ENCODE peak calls at places on chromosomes 6 and 20, in four cellular contexts. P is breast epithelium, U is AG04450, D is endothelial cell. C is an unnamed sample.
A peak's percentile ranks its signal among the peaks of the same experiment; 100 is the strongest.

GRCh38 chr6:30206799-30207618 is 6.2 kb downstream of the TRIM26 start:
- DNase-seq in P (peak; percentile 64), U (no peak), D (no peak), C (no peak)

GRCh38 chr20:10716855-10717254 is 43.1 kb upstream of the JAG1 start:
- DNase-seq in P (no peak), U (no peak), D (no peak), C (no peak)

GRCh38 chr20:31542201-31542842 is 28.1 kb downstream of the HM13 start:
- DNase-seq in P (no peak), U (no peak), D (no peak), C (no peak)

GRCh38 chr6:3808759-3809514 is 40.2 kb upstream of the FAM50B start:
- DNase-seq in P (peak; percentile 54), U (peak; percentile 71), D (no peak), C (no peak)

GRCh38 chr20:2151805-2152727 is 50.4 kb downstream of the STK35 start:
- DNase-seq in P (no peak), U (no peak), D (no peak), C (no peak)

GRCh38 chr6:16562498-16562897 is 198.8 kb downstream of the ATXN1 start:
- DNase-seq in P (no peak), U (no peak), D (no peak), C (no peak)

GRCh38 chr6:155628315-155628714 is 172.7 kb upstream of the NOX3 start:
- DNase-seq in P (no peak), U (no peak), D (no peak), C (no peak)

GRCh38 chr6:165055231-165055630 is 254.2 kb downstream of the C6orf118 start:
- DNase-seq in P (no peak), U (no peak), D (no peak), C (no peak)

GRCh38 chr6:47083586-47084047 is 41.5 kb upstream of the ADGRF1 start:
- DNase-seq in P (peak; percentile 81), U (peak; percentile 38), D (no peak), C (peak; percentile 81)

GRCh38 chr20:62977613-62978558 is 25.4 kb downstream of the SLC17A9 start:
- DNase-seq in P (no peak), U (no peak), D (no peak), C (no peak)

GRCh38 chr6:156949376-156949775 is 172.2 kb downstream of the ARID1B start:
- DNase-seq in P (no peak), U (peak; percentile 39), D (no peak), C (no peak)

GRCh38 chr6:119929121-119929520 is 579.6 kb upstream of the MAN1A1 start:
- DNase-seq in P (no peak), U (no peak), D (no peak), C (no peak)

GRCh38 chr6:32397252-32397920 is 9.6 kb downstream of the BTNL2 start:
- DNase-seq in P (no peak), U (no peak), D (no peak), C (no peak)

GRCh38 chr6:89414215-89414614 is 2.1 kb upstream of the RRAGD start:
- DNase-seq in P (no peak), U (no peak), D (no peak), C (no peak)

GRCh38 chr20:41309817-41310216 is 7.7 kb downstream of the ZHX3 start:
- DNase-seq in P (no peak), U (no peak), D (no peak), C (no peak)

GRCh38 chr6:44078795-44079671 is 48.2 kb downstream of the MRPL14 start:
- DNase-seq in P (no peak), U (no peak), D (peak; percentile 80), C (peak; percentile 85)

GRCh38 chr6:100381111-100381510 is 83.6 kb downstream of the SIM1 start:
- DNase-seq in P (no peak), U (no peak), D (no peak), C (no peak)

GRCh38 chr20:45581702-45582101 is 2.6 kb upstream of the WFDC8 start:
- DNase-seq in P (no peak), U (no peak), D (no peak), C (no peak)

GRCh38 chr6:44661221-44661609 is 273.7 kb downstream of the CDC5L start:
- DNase-seq in P (peak; percentile 38), U (no peak), D (no peak), C (no peak)

GRCh38 chr6:167146173-167146572 is 11.6 kb downstream of the GPR31 start:
- DNase-seq in P (no peak), U (no peak), D (no peak), C (no peak)

GRCh38 chr6:116106146-116106545 is 5.5 kb downstream of the NT5DC1 start:
- DNase-seq in P (no peak), U (no peak), D (no peak), C (no peak)

GRCh38 chr6:116115781-116116180 is 10.2 kb downstream of the COL10A1 start:
- DNase-seq in P (no peak), U (no peak), D (no peak), C (no peak)

GRCh38 chr6:116113386-116113785 is 12.5 kb downstream of the COL10A1 start:
- DNase-seq in P (no peak), U (no peak), D (no peak), C (no peak)

GRCh38 chr6:116108836-116109235 is 8.2 kb downstream of the NT5DC1 start:
- DNase-seq in P (no peak), U (no peak), D (no peak), C (no peak)

GRCh38 chr6:116111552-116112528 is 11.2 kb downstream of the NT5DC1 start:
- DNase-seq in P (no peak), U (no peak), D (peak; percentile 56), C (no peak)
- TF ChIP-seq CTCF in P (no peak), U (peak; percentile 70), D (peak; percentile 63), C (no peak)

GRCh38 chr20:37917436-37917835 is 14.5 kb downstream of the VSTM2L start:
- DNase-seq in P (no peak), U (no peak), D (no peak), C (no peak)

GRCh38 chr20:37914367-37914671 is 11.4 kb downstream of the VSTM2L start:
- DNase-seq in P (no peak), U (no peak), D (no peak), C (no peak)

GRCh38 chr20:37915434-37915787 is 12.5 kb downstream of the VSTM2L start:
- DNase-seq in P (no peak), U (no peak), D (no peak), C (no peak)

GRCh38 chr20:37914672-37915433 is 11.9 kb downstream of the VSTM2L start:
- DNase-seq in P (no peak), U (no peak), D (peak; percentile 52), C (peak; percentile 60)

GRCh38 chr20:37915800-37916570 is 13.1 kb downstream of the VSTM2L start:
- DNase-seq in P (no peak), U (no peak), D (no peak), C (no peak)
- TF ChIP-seq CTCF in P (no peak), U (peak; percentile 11), D (no peak), C (no peak)

GRCh38 chr20:39961667-39962066 is 727.4 kb downstream of the MAFB start:
- DNase-seq in P (no peak), U (no peak), D (no peak), C (no peak)

GRCh38 chr20:39960522-39961420 is 728.3 kb downstream of the MAFB start:
- DNase-seq in P (peak; percentile 21), U (no peak), D (no peak), C (no peak)
- TF ChIP-seq CTCF in P (peak; percentile 24), U (no peak), D (no peak), C (no peak)

DNA sequence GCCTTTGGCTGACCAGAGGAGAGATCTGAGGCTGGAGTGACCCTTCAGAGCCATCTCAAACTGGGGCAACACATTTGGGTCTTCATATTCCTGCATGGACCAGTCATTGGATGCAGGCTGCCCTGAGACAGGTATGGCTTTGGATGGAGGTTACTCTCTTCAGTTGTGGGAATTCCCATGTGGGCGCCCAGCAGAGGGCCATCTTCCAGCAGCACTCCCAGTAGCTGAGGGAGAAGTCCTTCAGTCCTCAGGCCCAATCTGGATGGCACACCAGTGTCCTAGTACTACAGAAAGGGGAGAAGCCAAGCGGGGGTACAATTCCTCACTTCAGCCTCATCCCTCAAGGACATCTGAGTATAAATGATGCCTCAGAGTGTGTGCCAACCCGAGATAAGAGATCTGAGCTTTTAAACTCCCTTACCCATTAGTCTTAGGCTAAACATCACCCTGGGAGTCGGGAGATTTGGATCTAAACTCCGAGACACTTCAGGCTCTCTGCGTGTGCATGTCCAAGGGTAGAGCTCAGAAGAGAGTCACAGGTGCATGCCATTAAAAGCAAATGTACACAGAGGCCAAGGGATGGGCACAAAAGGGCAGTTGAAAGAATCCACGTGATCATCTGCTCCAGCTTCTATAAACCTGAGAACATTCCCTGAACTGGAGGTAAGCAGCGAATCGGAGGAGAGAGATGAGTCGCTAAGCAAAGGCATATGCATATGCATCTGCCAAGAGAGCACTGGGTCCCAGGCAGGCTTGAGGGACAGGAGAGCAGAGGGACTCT is 204.6 kb downstream of the CD83 start:
- DNase-seq in P (no peak), U (no peak), D (no peak), C (no peak)
- TF ChIP-seq CTCF in P (no peak), U (peak; percentile 11), D (no peak), C (no peak)

GRCh38 chr6:38897507-38897906 is 151.1 kb upstream of the GLP1R start:
- DNase-seq in P (no peak), U (no peak), D (no peak), C (no peak)
- TF ChIP-seq CTCF in P (no peak), U (no peak), D (no peak), C (no peak)

DNA sequence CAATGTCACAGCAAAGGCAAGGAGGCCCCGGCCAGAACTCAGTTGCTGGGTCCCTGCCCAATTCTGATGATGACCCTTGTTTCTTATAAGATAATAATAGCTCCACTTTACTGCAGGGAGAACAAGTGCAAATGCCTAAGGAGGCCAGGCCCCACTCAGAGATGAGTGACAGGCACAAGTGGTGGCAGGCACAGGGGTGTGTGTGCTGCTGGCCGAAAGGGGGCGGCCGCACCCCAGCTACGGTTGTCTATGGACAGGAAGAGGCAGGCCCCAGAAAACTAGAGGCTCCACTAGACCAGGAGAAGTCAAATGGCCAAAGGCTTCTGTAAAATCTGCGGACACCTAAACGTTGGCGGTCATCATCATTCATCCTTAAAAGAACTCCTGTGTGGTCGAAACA is 28.5 kb downstream of the GNAS-AS1 start:
- DNase-seq in P (no peak), U (no peak), D (no peak), C (no peak)
- TF ChIP-seq CTCF in P (no peak), U (no peak), D (no peak), C (no peak)

DNA sequence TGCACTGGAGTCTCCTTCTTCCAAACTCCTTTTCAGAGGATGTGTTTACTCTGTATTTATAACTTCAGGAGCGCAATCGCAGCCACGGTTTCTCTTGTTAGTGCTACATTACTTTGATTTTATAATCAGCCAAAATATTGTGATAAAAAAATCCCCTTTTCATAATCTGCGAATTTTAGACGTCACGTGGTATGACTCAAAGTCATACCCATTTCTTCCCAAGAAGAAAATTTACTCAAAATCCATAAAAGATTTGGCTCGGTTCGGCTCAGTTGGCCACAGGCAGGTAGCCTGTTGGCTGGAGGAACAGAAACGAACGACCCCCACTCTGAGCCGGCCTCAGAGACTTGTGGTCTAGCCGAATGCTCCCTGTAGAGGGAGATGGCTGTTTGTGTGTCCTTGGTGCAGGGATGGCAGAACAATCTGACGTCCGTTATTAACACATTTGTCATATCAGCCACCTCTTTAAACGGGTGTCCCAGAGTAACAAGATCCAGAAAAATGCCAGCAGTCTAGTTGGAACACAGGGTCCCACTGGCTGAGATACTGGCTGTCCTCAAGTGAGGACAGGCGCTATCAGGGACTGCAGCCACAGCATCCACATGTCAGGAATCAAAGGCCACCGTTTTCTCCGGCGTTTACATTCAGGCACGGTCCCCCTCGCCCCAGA is 247.6 kb downstream of the DLL1 start:
- DNase-seq in P (no peak), U (no peak), D (no peak), C (no peak)
- TF ChIP-seq CTCF in P (no peak), U (no peak), D (no peak), C (no peak)